ENCODE peak calls at places on chromosome 16, in six cellular contexts. K is WERI-Rb-1, J is psoas muscle, D is Karpas-422, X is left lung, P is A549. T is an unnamed sample.

GRCh38 chr16:17228708-17229055 is 242.1 kb downstream of the XYLT1 start:
- DNase-seq in D (no peak), K (no peak), J (no peak), X (no peak), P (no peak), T (no peak)

GRCh38 chr16:11224096-11224893 is 31.7 kb downstream of the SOCS1 start:
- DNase-seq in J (peak), X (peak), D (peak), P (no peak), K (no peak), T (no peak)

GRCh38 chr16:49520684-49521083 is 147.1 kb downstream of the C16orf78 start:
- DNase-seq in P (no peak), D (peak), K (no peak), X (no peak), J (no peak), T (no peak)

GRCh38 chr16:72291121-72291520 is 119.2 kb upstream of the PMFBP1 start:
- DNase-seq in D (no peak), J (no peak), K (no peak), X (no peak), P (peak), T (no peak)

GRCh38 chr16:87496101-87496801 is 3.4 kb upstream of the ZCCHC14 start:
- DNase-seq in P (no peak), X (no peak), K (no peak), J (no peak), D (no peak), T (no peak)

GRCh38 chr16:11014159-11014558 is 69.8 kb downstream of the CLEC16A start:
- DNase-seq in X (no peak), D (no peak), K (no peak), P (no peak), J (no peak), T (no peak)

GRCh38 chr16:72860726-72861562 is 187.0 kb downstream of the ZFHX3 start:
- DNase-seq in J (no peak), K (no peak), P (no peak), X (no peak), D (no peak), T (no peak)

GRCh38 chr16:82092711-82093110 is 57.7 kb downstream of the HSD17B2 start:
- DNase-seq in K (no peak), X (no peak), P (no peak), D (no peak), J (no peak), T (no peak)

GRCh38 chr16:50309156-50309526 is 42.8 kb downstream of the ADCY7 start:
- DNase-seq in K (no peak), D (no peak), J (no peak), X (no peak), P (no peak), T (no peak)

GRCh38 chr16:3023415-3023668 is 400 bp downstream of the HCFC1R1 start:
- DNase-seq in X (no peak), K (no peak), D (no peak), J (no peak), P (no peak), T (peak)

GRCh38 chr16:9338510-9338909 is 247.1 kb downstream of the HAPSTR1 start:
- DNase-seq in D (no peak), X (no peak), P (no peak), K (no peak), J (no peak), T (no peak)

GRCh38 chr16:23947838-23948237 is 112.1 kb downstream of the PRKCB start:
- DNase-seq in J (no peak), D (no peak), K (no peak), P (no peak), X (no peak), T (no peak)

GRCh38 chr16:28155293-28155692 is 56.5 kb downstream of the XPO6 start:
- DNase-seq in J (no peak), K (no peak), P (no peak), X (no peak), D (no peak), T (no peak)

GRCh38 chr16:73113326-73113720 is 65.4 kb upstream of the ZFHX3 start:
- DNase-seq in X (no peak), J (no peak), K (no peak), P (no peak), D (no peak), T (no peak)

GRCh38 chr16:49024896-49025295 is 256.7 kb downstream of the CBLN1 start:
- DNase-seq in J (no peak), D (no peak), K (no peak), P (no peak), X (no peak), T (no peak)

GRCh38 chr16:88810166-88810867 is 1.4 kb downstream of the APRT start:
- DNase-seq in X (no peak), D (peak), J (no peak), P (no peak), K (no peak), T (peak)

GRCh38 chr16:10961231-10961630 is 16.9 kb downstream of the CLEC16A start:
- DNase-seq in J (peak), D (no peak), K (no peak), P (no peak), X (no peak), T (no peak)

GRCh38 chr16:49986351-49987124 is 38.5 kb upstream of the CNEP1R1 start:
- DNase-seq in P (no peak), J (no peak), D (no peak), X (no peak), K (no peak), T (no peak)

DNA sequence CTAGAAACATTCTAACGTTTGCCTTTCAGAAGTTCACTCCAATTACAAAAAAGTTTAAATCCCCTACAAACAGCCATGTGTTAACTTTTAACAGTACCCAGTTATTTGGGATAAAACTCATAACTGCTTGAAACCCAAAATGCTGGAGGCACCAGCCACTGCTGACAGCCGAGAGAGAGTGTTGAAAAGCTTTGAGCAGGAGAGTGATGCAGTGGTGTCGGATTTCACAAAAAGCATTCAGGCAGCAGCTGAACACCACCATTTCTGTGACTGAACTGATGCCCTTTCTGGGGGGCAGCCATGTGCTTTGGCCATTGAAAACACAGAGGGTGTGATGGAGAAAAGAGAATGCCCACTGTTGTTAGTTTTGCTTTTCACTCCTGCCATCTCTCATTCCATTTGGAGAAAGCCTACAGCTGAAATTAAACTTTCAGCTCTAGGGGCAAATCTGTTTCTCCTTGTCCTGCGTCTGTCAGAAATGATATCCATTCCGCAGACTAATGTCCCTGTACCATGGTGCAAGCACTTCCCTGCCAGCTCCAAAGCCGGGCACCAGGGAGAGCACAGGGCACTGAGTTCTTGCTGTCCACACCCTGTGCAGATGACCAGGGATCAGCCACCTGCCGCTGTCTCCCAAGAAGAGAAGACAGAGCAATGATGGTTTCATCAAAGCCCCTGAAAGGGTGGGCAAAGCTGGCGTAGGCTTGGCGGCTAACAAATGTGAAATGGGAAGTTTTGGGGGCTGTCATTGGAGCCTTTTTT is 16.6 kb upstream of the MLYCD start:
- DNase-seq in D (no peak), X (no peak), J (peak), P (no peak), K (no peak), T (no peak)
- H3K27ac ChIP-seq in D (no peak), X (no peak), J (no peak), P (no peak), K (no peak), T (no peak)

GRCh38 chr16:66372078-66372897 is 5.8 kb downstream of the CDH5 start:
- DNase-seq in X (peak), K (no peak), D (no peak), J (no peak), P (no peak), T (peak)

GRCh38 chr16:66367968-66368891 is 1.7 kb downstream of the CDH5 start:
- DNase-seq in D (no peak), K (no peak), P (no peak), X (no peak), J (peak), T (no peak)

GRCh38 chr16:66366433-66367299 is at the start of gene CDH5:
- DNase-seq in X (peak), P (no peak), K (no peak), D (no peak), J (peak), T (no peak)

GRCh38 chr16:66370786-66371684 is 4.5 kb downstream of the CDH5 start:
- DNase-seq in D (no peak), K (no peak), P (no peak), J (no peak), X (peak), T (peak)

GRCh38 chr16:66369055-66369592 is 2.6 kb downstream of the CDH5 start:
- DNase-seq in J (no peak), X (peak), K (no peak), P (no peak), D (no peak), T (no peak)
- H3K27ac ChIP-seq in J (peak), X (peak), K (no peak), P (no peak), D (no peak), T (no peak)

DNA sequence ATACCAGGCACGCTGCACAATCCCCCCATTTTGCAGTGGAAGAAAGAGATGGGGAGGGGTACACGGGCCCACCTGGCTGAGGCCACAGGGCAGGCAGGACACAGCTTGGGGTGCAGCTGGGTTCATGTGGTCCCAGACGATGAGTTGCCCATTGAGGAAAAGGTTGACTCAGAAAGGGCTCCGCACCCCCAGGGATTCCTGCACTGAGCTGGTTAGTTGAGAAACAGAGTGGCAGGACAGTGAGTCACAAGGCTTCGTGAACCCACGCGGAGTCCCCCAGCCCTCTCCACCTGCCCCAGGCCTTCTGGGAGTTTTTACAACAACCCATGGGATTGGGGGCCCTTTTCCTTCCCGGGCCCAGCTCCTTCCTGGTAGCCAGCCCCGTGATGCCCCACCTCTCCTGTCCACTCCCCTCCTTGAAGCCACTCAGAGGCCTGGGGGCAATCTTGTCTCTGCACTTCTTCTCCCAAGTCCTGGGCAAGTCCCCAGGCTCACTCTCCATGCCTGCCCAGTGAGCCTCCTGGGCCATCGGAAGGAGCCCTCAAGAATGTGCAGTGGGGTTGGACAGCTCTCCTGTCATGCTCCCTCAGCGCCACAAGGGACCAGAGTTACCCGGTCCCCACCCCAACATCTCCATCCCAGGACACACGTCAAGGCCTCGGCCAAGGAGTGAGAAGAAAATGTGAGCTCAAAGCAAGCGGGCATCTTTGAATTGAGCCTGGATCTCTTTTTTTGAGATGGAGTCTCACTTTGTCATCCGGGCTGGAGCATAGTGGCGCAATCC is 251.2 kb downstream of the PARN start:
- DNase-seq in D (no peak), P (peak), K (no peak), X (no peak), J (no peak), T (peak)
- H3K27ac ChIP-seq in D (no peak), P (peak), K (no peak), X (no peak), J (no peak), T (peak)

GRCh38 chr16:53744449-53744848 is 40.5 kb downstream of the FTO start:
- DNase-seq in X (no peak), J (no peak), P (no peak), D (peak), K (no peak), T (no peak)
- H3K27ac ChIP-seq in X (no peak), J (no peak), P (no peak), D (peak), K (no peak), T (peak)

DNA sequence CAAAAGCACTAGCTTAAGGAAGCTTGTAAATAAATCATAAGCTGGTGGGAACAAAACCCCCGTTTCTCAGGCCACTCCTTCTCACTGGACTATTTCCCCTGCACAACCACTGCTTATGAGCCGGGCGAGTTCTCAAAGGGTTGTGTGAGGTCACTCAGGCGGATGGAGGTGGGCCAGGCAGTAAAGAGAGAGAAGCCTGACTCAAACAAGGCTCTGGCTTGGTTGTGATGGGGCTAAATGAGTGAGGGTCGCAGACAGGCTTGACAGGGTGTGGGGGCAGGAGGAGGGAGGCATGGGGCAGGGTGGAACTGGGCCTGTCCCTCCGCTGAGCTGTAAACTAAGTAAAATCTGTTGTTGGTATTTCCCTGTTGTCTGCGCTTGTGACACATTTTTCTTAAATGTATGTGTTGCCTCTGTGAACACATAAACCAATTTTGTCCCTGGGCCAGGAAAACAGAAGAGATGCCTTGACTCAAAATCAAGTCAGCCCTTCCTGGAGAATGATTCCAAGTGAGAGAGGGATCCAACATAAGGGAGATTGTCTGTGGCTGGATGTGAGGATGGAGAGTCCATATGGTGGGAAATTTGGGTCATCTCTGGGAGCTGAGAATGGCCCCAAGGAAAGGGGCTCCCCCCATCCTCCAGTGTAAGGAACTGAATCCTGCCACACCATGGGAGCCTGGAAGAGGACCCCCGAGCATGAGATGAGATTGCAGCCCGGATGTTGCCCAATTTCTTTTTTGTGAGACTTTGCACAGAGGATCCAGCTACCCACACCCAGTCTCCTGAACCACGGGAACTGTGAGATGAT is 13.7 kb downstream of the CRYM start:
- DNase-seq in X (no peak), P (no peak), J (no peak), K (peak), D (no peak), T (no peak)
- H3K27ac ChIP-seq in X (no peak), P (no peak), J (peak), K (peak), D (no peak), T (no peak)

GRCh38 chr16:1154887-1155331 is 2.0 kb downstream of the CACNA1H start:
- DNase-seq in J (no peak), D (no peak), K (no peak), X (no peak), P (peak), T (no peak)
- H3K27ac ChIP-seq in J (peak), D (no peak), K (peak), X (no peak), P (peak), T (no peak)

GRCh38 chr16:21643787-21644186 is 8.6 kb downstream of the IGSF6 start:
- DNase-seq in J (no peak), P (no peak), D (no peak), X (no peak), K (no peak), T (no peak)

GRCh38 chr16:21646091-21646490 is 6.3 kb downstream of the IGSF6 start:
- DNase-seq in P (no peak), J (no peak), D (peak), K (no peak), X (no peak), T (no peak)

GRCh38 chr16:21644674-21645073 is 7.7 kb downstream of the IGSF6 start:
- DNase-seq in J (no peak), P (no peak), K (no peak), D (peak), X (no peak), T (no peak)

GRCh38 chr16:21646721-21647561 is 5.5 kb downstream of the IGSF6 start:
- DNase-seq in J (no peak), X (no peak), K (no peak), D (peak), P (no peak), T (no peak)

DNA sequence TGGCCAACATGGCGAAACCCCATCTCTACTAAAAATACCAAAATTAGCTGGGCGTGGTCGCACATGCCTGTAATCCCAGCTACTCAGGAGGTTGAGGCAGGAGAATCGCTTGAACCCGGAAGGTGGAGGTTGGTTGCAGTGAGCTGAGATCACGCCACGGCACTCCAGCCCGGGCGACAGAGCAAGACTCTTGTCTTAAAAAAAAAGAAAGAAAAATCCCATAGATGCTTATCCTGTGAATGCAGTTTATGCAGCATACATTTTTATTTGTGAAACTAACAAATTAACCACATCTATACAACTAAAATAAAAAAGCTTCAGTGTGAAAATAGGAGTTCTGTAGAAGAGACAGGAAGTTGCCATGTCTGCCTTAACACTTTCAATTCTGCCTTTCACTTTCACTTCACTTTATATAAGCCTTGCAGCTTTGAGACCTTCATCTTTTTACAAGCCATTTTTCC is 7.1 kb downstream of the IGSF6 start:
- DNase-seq in D (peak), K (no peak), J (no peak), P (no peak), X (no peak), T (no peak)
- H3K27ac ChIP-seq in D (peak), K (no peak), J (peak), P (no peak), X (peak), T (no peak)

GRCh38 chr16:474420-475122 is 49.1 kb downstream of the RAB11FIP3 start:
- DNase-seq in J (no peak), D (no peak), X (no peak), K (no peak), P (no peak), T (no peak)
- H3K27ac ChIP-seq in J (no peak), D (no peak), X (no peak), K (no peak), P (no peak), T (no peak)

GRCh38 chr16:85598141-85598540 is 15.0 kb upstream of the GSE1 start:
- DNase-seq in P (no peak), K (no peak), X (no peak), D (no peak), J (no peak), T (no peak)
- H3K27ac ChIP-seq in P (no peak), K (no peak), X (no peak), D (no peak), J (no peak), T (no peak)